ENCODE peak calls at places on chromosomes 5 and 9, in five cellular contexts. O is NCI-H1105, K is activated gamma-delta T cell treated with Interleukin-2 at 50 U/mL for 16 hours, M is fibroblast of lung, U is astrocyte of the spinal cord. S is an unnamed sample.

GRCh38 chr9:109319631-109320233 is 1.1 kb downstream of the EPB41L4B start:
- DNase-seq in M (no peak), K (no peak), U (peak), O (no peak), S (no peak)

GRCh38 chr9:82331091-82331490 is 342.5 kb downstream of the SPATA31D1 start:
- DNase-seq in O (no peak), U (no peak), M (no peak), K (no peak), S (no peak)

GRCh38 chr9:36470891-36471290 is 70.8 kb upstream of the RNF38 start:
- DNase-seq in M (peak), O (no peak), K (peak), U (peak), S (peak)

GRCh38 chr9:131318211-131318610 is 28.7 kb downstream of the PLPP7 start:
- DNase-seq in K (no peak), O (no peak), U (no peak), M (no peak), S (no peak)

GRCh38 chr9:89755835-89756234 is 151.0 kb downstream of the GADD45G start:
- DNase-seq in M (peak), K (no peak), U (no peak), O (peak), S (no peak)

GRCh38 chr5:74434124-74434899 is 206.2 kb downstream of the ENC1 start:
- DNase-seq in M (no peak), K (no peak), U (no peak), O (no peak), S (no peak)

GRCh38 chr9:124752967-124753366 is 18.1 kb downstream of the NR6A1 start:
- DNase-seq in K (no peak), M (peak), U (peak), O (no peak), S (no peak)

GRCh38 chr5:93294996-93295395 is 286.0 kb downstream of the NR2F1-AS1 start:
- DNase-seq in K (no peak), U (no peak), M (no peak), O (no peak), S (no peak)

GRCh38 chr9:115099891-115100290 is 18.1 kb downstream of the TNC start:
- DNase-seq in O (no peak), K (no peak), U (no peak), M (peak), S (no peak)